ENCODE peak calls at places on chromosomes 13 and 19, in five cellular contexts. One of them, this sample, is unnamed.

GRCh38 chr13:29594310-29594709 is 1.2 kb downstream of the SLC7A1 start:
- DNase-seq in pons: peak; percentile 43
- DNase-seq in skeletal muscle cell: peak; percentile 67
- DNase-seq in SW 1271: peak; percentile 6
- DNase-seq in Kasumi-1: peak; percentile 37
- DNase-seq in this sample: peak; percentile 64

GRCh38 chr13:107866666-107867623 is 348.4 kb downstream of the LIG4 start:
- DNase-seq in pons: peak; percentile 9
- DNase-seq in skeletal muscle cell: no peak
- DNase-seq in SW 1271: no peak
- DNase-seq in Kasumi-1: no peak
- DNase-seq in this sample: peak; percentile 34

GRCh38 chr19:33603377-33603776 is 18.4 kb upstream of the CHST8 start:
- DNase-seq in pons: no peak
- DNase-seq in skeletal muscle cell: no peak
- DNase-seq in SW 1271: no peak
- DNase-seq in Kasumi-1: no peak
- DNase-seq in this sample: no peak

GRCh38 chr13:53775807-53776206 is 747.2 kb downstream of the OLFM4 start:
- DNase-seq in pons: no peak
- DNase-seq in skeletal muscle cell: no peak
- DNase-seq in SW 1271: no peak
- DNase-seq in Kasumi-1: peak; percentile 13
- DNase-seq in this sample: no peak

GRCh38 chr19:33512580-33513137 is 8.9 kb downstream of the PEPD start:
- DNase-seq in pons: no peak
- DNase-seq in skeletal muscle cell: no peak
- DNase-seq in SW 1271: no peak
- DNase-seq in Kasumi-1: no peak
- DNase-seq in this sample: no peak

GRCh38 chr19:43353606-43354304 is at the start of gene CD177:
- DNase-seq in pons: no peak
- DNase-seq in skeletal muscle cell: no peak
- DNase-seq in SW 1271: no peak
- DNase-seq in Kasumi-1: no peak
- DNase-seq in this sample: peak; percentile 48

GRCh38 chr13:104586010-104586746 is 1520.0 kb upstream of the SLC10A2 start:
- DNase-seq in pons: no peak
- DNase-seq in skeletal muscle cell: peak; percentile 71
- DNase-seq in SW 1271: no peak
- DNase-seq in Kasumi-1: no peak
- DNase-seq in this sample: no peak

GRCh38 chr19:12899891-12900518 is 9.0 kb downstream of the GCDH start:
- DNase-seq in pons: no peak
- DNase-seq in skeletal muscle cell: no peak
- DNase-seq in SW 1271: no peak
- DNase-seq in Kasumi-1: no peak
- DNase-seq in this sample: no peak

GRCh38 chr13:27481766-27482165 is 31.4 kb upstream of the MTIF3 start:
- DNase-seq in pons: no peak
- DNase-seq in skeletal muscle cell: no peak
- DNase-seq in SW 1271: peak; percentile 3
- DNase-seq in Kasumi-1: no peak
- DNase-seq in this sample: peak; percentile 59

GRCh38 chr19:51168571-51169282 is 26.6 kb downstream of the SIGLEC7 start:
- DNase-seq in pons: no peak
- DNase-seq in skeletal muscle cell: no peak
- DNase-seq in SW 1271: no peak
- DNase-seq in Kasumi-1: no peak
- DNase-seq in this sample: no peak

GRCh38 chr19:43674630-43674982 is 4.6 kb upstream of the PLAUR start:
- DNase-seq in pons: no peak
- DNase-seq in skeletal muscle cell: no peak
- DNase-seq in SW 1271: no peak
- DNase-seq in Kasumi-1: peak; percentile 34
- DNase-seq in this sample: no peak

GRCh38 chr13:103884139-103884723 is 818.0 kb upstream of the SLC10A2 start:
- DNase-seq in pons: peak; percentile 46
- DNase-seq in skeletal muscle cell: no peak
- DNase-seq in SW 1271: no peak
- DNase-seq in Kasumi-1: no peak
- DNase-seq in this sample: no peak

GRCh38 chr19:43502419-43502976 is 2.0 kb downstream of the PHLDB3 start:
- DNase-seq in pons: no peak
- DNase-seq in skeletal muscle cell: no peak
- DNase-seq in SW 1271: no peak
- DNase-seq in Kasumi-1: no peak
- DNase-seq in this sample: no peak

GRCh38 chr13:21542563-21542962 is 61.4 kb downstream of the MICU2 start:
- DNase-seq in pons: no peak
- DNase-seq in skeletal muscle cell: no peak
- DNase-seq in SW 1271: no peak
- DNase-seq in Kasumi-1: no peak
- DNase-seq in this sample: no peak

GRCh38 chr13:114067381-114067885 is 65.0 kb downstream of the RASA3 start:
- DNase-seq in pons: peak; percentile 77
- DNase-seq in skeletal muscle cell: peak; percentile 48
- DNase-seq in SW 1271: no peak
- DNase-seq in Kasumi-1: peak; percentile 67
- DNase-seq in this sample: no peak

GRCh38 chr19:3821857-3822364 is 35.7 kb upstream of the MATK start:
- DNase-seq in pons: no peak
- DNase-seq in skeletal muscle cell: no peak
- DNase-seq in SW 1271: no peak
- DNase-seq in Kasumi-1: peak; percentile 73
- DNase-seq in this sample: peak; percentile 40

GRCh38 chr13:28831117-28831516 is 11.0 kb downstream of the MTUS2 start:
- DNase-seq in pons: no peak
- DNase-seq in skeletal muscle cell: no peak
- DNase-seq in SW 1271: no peak
- DNase-seq in Kasumi-1: no peak
- DNase-seq in this sample: no peak

GRCh38 chr13:39942901-39943273 is 287.4 kb downstream of the COG6 start:
- DNase-seq in pons: peak; percentile 61
- DNase-seq in skeletal muscle cell: peak; percentile 46
- DNase-seq in SW 1271: peak; percentile 40
- DNase-seq in Kasumi-1: peak; percentile 62
- DNase-seq in this sample: peak; percentile 50

GRCh38 chr13:33799950-33800592 is 17.9 kb upstream of the RFC3 start:
- DNase-seq in pons: peak; percentile 69
- DNase-seq in skeletal muscle cell: no peak
- DNase-seq in SW 1271: no peak
- DNase-seq in Kasumi-1: peak; percentile 21
- DNase-seq in this sample: peak; percentile 83

GRCh38 chr19:34120846-34121639 is 51.3 kb upstream of the LSM14A start:
- DNase-seq in pons: no peak
- DNase-seq in skeletal muscle cell: peak; percentile 6
- DNase-seq in SW 1271: no peak
- DNase-seq in Kasumi-1: peak; percentile 63
- DNase-seq in this sample: peak; percentile 37

GRCh38 chr19:47778089-47778953 is at the start of gene SELENOW:
- DNase-seq in pons: peak; percentile 66
- DNase-seq in skeletal muscle cell: no peak
- DNase-seq in SW 1271: peak; percentile 21
- DNase-seq in Kasumi-1: peak; percentile 66
- DNase-seq in this sample: peak; percentile 80

GRCh38 chr13:41345921-41346589 is 35.0 kb downstream of the NAA16 start:
- DNase-seq in pons: no peak
- DNase-seq in skeletal muscle cell: no peak
- DNase-seq in SW 1271: no peak
- DNase-seq in Kasumi-1: no peak
- DNase-seq in this sample: no peak

GRCh38 chr19:30854661-30855060 is 482.5 kb downstream of the ZNF536 start:
- DNase-seq in pons: no peak
- DNase-seq in skeletal muscle cell: no peak
- DNase-seq in SW 1271: no peak
- DNase-seq in Kasumi-1: no peak
- DNase-seq in this sample: no peak

GRCh38 chr19:42074513-42075363 is 1.2 kb upstream of the ZNF574 start:
- DNase-seq in pons: no peak
- DNase-seq in skeletal muscle cell: no peak
- DNase-seq in SW 1271: no peak
- DNase-seq in Kasumi-1: no peak
- DNase-seq in this sample: no peak

GRCh38 chr19:29537601-29538000 is 11.8 kb downstream of the VSTM2B start:
- DNase-seq in pons: no peak
- DNase-seq in skeletal muscle cell: no peak
- DNase-seq in SW 1271: no peak
- DNase-seq in Kasumi-1: no peak
- DNase-seq in this sample: no peak

GRCh38 chr19:29154163-29154562 is 58.8 kb downstream of the UQCRFS1 start:
- DNase-seq in pons: no peak
- DNase-seq in skeletal muscle cell: no peak
- DNase-seq in SW 1271: no peak
- DNase-seq in Kasumi-1: no peak
- DNase-seq in this sample: no peak

GRCh38 chr13:21060827-21061076 is 634 bp downstream of the LATS2 start:
- DNase-seq in pons: no peak
- DNase-seq in skeletal muscle cell: no peak
- DNase-seq in SW 1271: no peak
- DNase-seq in Kasumi-1: no peak
- DNase-seq in this sample: no peak

GRCh38 chr13:78254113-78254512 is 335.5 kb upstream of the EDNRB start:
- DNase-seq in pons: no peak
- DNase-seq in skeletal muscle cell: no peak
- DNase-seq in SW 1271: no peak
- DNase-seq in Kasumi-1: no peak
- DNase-seq in this sample: no peak

GRCh38 chr13:76759877-76760276 is 126.3 kb downstream of the KCTD12 start:
- DNase-seq in pons: no peak
- DNase-seq in skeletal muscle cell: no peak
- DNase-seq in SW 1271: no peak
- DNase-seq in Kasumi-1: no peak
- DNase-seq in this sample: no peak

GRCh38 chr19:57103573-57104277 is 16.1 kb upstream of the USP29 start:
- DNase-seq in pons: peak; percentile 78
- DNase-seq in skeletal muscle cell: no peak
- DNase-seq in SW 1271: peak; percentile 18
- DNase-seq in Kasumi-1: peak; percentile 64
- DNase-seq in this sample: peak; percentile 78

GRCh38 chr13:112450567-112451240 is 74.5 kb downstream of the SPACA7 start:
- DNase-seq in pons: no peak
- DNase-seq in skeletal muscle cell: no peak
- DNase-seq in SW 1271: no peak
- DNase-seq in Kasumi-1: no peak
- DNase-seq in this sample: no peak

GRCh38 chr13:79492313-79492798 is 11.4 kb downstream of the NDFIP2 start:
- DNase-seq in pons: no peak
- DNase-seq in skeletal muscle cell: no peak
- DNase-seq in SW 1271: no peak
- DNase-seq in Kasumi-1: no peak
- DNase-seq in this sample: no peak

GRCh38 chr19:46493236-46494114 is 2.2 kb downstream of the PNMA8B start:
- DNase-seq in pons: no peak
- DNase-seq in skeletal muscle cell: no peak
- DNase-seq in SW 1271: no peak
- DNase-seq in Kasumi-1: no peak
- DNase-seq in this sample: no peak

GRCh38 chr13:52195052-52195837 is 35.8 kb upstream of the NEK3 start:
- DNase-seq in pons: peak; percentile 47
- DNase-seq in skeletal muscle cell: peak; percentile 39
- DNase-seq in SW 1271: no peak
- DNase-seq in Kasumi-1: peak; percentile 67
- DNase-seq in this sample: peak; percentile 57

GRCh38 chr13:51785592-51786424 is 18.2 kb downstream of the DHRS12 start:
- DNase-seq in pons: peak; percentile 38
- DNase-seq in skeletal muscle cell: no peak
- DNase-seq in SW 1271: no peak
- DNase-seq in Kasumi-1: no peak
- DNase-seq in this sample: peak; percentile 87

GRCh38 chr13:36275190-36276002 is 22.2 kb downstream of the CCDC169 start:
- DNase-seq in pons: peak; percentile 68
- DNase-seq in skeletal muscle cell: peak; percentile 57
- DNase-seq in SW 1271: peak; percentile 27
- DNase-seq in Kasumi-1: peak; percentile 62
- DNase-seq in this sample: peak; percentile 38

GRCh38 chr13:47303626-47304025 is 406.8 kb upstream of the HTR2A start:
- DNase-seq in pons: no peak
- DNase-seq in skeletal muscle cell: no peak
- DNase-seq in SW 1271: no peak
- DNase-seq in Kasumi-1: no peak
- DNase-seq in this sample: no peak

GRCh38 chr19:31354316-31354715 is 5.1 kb upstream of the TSHZ3 start:
- DNase-seq in pons: no peak
- DNase-seq in skeletal muscle cell: no peak
- DNase-seq in SW 1271: no peak
- DNase-seq in Kasumi-1: no peak
- DNase-seq in this sample: no peak

GRCh38 chr19:17687857-17688784 is at the start of gene UNC13A:
- DNase-seq in pons: no peak
- DNase-seq in skeletal muscle cell: no peak
- DNase-seq in SW 1271: no peak
- DNase-seq in Kasumi-1: peak; percentile 21
- DNase-seq in this sample: peak; percentile 79

GRCh38 chr19:55585658-55586339 is 5.2 kb upstream of the ZNF579 start:
- DNase-seq in pons: peak; percentile 37
- DNase-seq in skeletal muscle cell: peak; percentile 63
- DNase-seq in SW 1271: no peak
- DNase-seq in Kasumi-1: no peak
- DNase-seq in this sample: peak; percentile 79